ENCODE peak calls at places on chromosomes 7 and 10, in nine cellular contexts. One of them, this sample, is unnamed.

GRCh38 chr7:90383422-90383821 is 19.8 kb upstream of the CLDN12 start:
- DNase-seq in right atrium auricular region: no peak
- DNase-seq in tibial artery: no peak
- DNase-seq in body of pancreas: no peak
- DNase-seq in psoas muscle: no peak
- DNase-seq in fibroblast of lung: peak; percentile 25
- DNase-seq in CD4-positive, CD25-positive, alpha-beta regulatory T cell: no peak
- DNase-seq in neuronal stem cell: no peak
- DNase-seq in Peyer's patch: no peak
- DNase-seq in this sample: no peak

GRCh38 chr7:50449881-50450690 is at the start of gene FIGNL1:
- DNase-seq in right atrium auricular region: no peak
- DNase-seq in tibial artery: peak; percentile 49
- DNase-seq in body of pancreas: peak; percentile 81
- DNase-seq in psoas muscle: peak; percentile 80
- DNase-seq in fibroblast of lung: peak; percentile 73
- DNase-seq in CD4-positive, CD25-positive, alpha-beta regulatory T cell: peak; percentile 83
- DNase-seq in neuronal stem cell: peak; percentile 37
- DNase-seq in Peyer's patch: peak; percentile 88
- DNase-seq in this sample: peak; percentile 90

GRCh38 chr10:106636781-106637491 is 527.6 kb downstream of the SORCS1 start:
- DNase-seq in right atrium auricular region: no peak
- DNase-seq in tibial artery: no peak
- DNase-seq in body of pancreas: no peak
- DNase-seq in psoas muscle: no peak
- DNase-seq in fibroblast of lung: no peak
- DNase-seq in CD4-positive, CD25-positive, alpha-beta regulatory T cell: no peak
- DNase-seq in neuronal stem cell: no peak
- DNase-seq in Peyer's patch: no peak
- DNase-seq in this sample: no peak

GRCh38 chr7:482521-483083 is 37.0 kb downstream of the PDGFA start:
- DNase-seq in right atrium auricular region: no peak
- DNase-seq in tibial artery: no peak
- DNase-seq in body of pancreas: no peak
- DNase-seq in psoas muscle: no peak
- DNase-seq in fibroblast of lung: no peak
- DNase-seq in CD4-positive, CD25-positive, alpha-beta regulatory T cell: no peak
- DNase-seq in neuronal stem cell: no peak
- DNase-seq in Peyer's patch: no peak
- DNase-seq in this sample: no peak

GRCh38 chr10:21517983-21518628 is 7.4 kb downstream of the SKIDA1 start:
- DNase-seq in right atrium auricular region: no peak
- DNase-seq in tibial artery: no peak
- DNase-seq in body of pancreas: no peak
- DNase-seq in psoas muscle: no peak
- DNase-seq in fibroblast of lung: peak; percentile 91
- DNase-seq in CD4-positive, CD25-positive, alpha-beta regulatory T cell: peak; percentile 37
- DNase-seq in neuronal stem cell: no peak
- DNase-seq in Peyer's patch: no peak
- DNase-seq in this sample: no peak

GRCh38 chr10:115043719-115044118 is 49.4 kb upstream of the ATRNL1 start:
- DNase-seq in right atrium auricular region: no peak
- DNase-seq in tibial artery: no peak
- DNase-seq in body of pancreas: no peak
- DNase-seq in psoas muscle: no peak
- DNase-seq in fibroblast of lung: no peak
- DNase-seq in CD4-positive, CD25-positive, alpha-beta regulatory T cell: no peak
- DNase-seq in neuronal stem cell: no peak
- DNase-seq in Peyer's patch: no peak
- DNase-seq in this sample: no peak

GRCh38 chr10:122164815-122165491 is 106.1 kb upstream of the BTBD16 start:
- DNase-seq in right atrium auricular region: no peak
- DNase-seq in tibial artery: no peak
- DNase-seq in body of pancreas: peak; percentile 41
- DNase-seq in psoas muscle: no peak
- DNase-seq in fibroblast of lung: no peak
- DNase-seq in CD4-positive, CD25-positive, alpha-beta regulatory T cell: no peak
- DNase-seq in neuronal stem cell: no peak
- DNase-seq in Peyer's patch: no peak
- DNase-seq in this sample: no peak

GRCh38 chr10:125756853-125757487 is 18.7 kb downstream of the MMP21 start:
- DNase-seq in right atrium auricular region: no peak
- DNase-seq in tibial artery: no peak
- DNase-seq in body of pancreas: no peak
- DNase-seq in psoas muscle: no peak
- DNase-seq in fibroblast of lung: no peak
- DNase-seq in CD4-positive, CD25-positive, alpha-beta regulatory T cell: no peak
- DNase-seq in neuronal stem cell: no peak
- DNase-seq in Peyer's patch: no peak
- DNase-seq in this sample: no peak

GRCh38 chr7:28192786-28193581 is 12.4 kb upstream of the JAZF1 start:
- DNase-seq in right atrium auricular region: no peak
- DNase-seq in tibial artery: no peak
- DNase-seq in body of pancreas: no peak
- DNase-seq in psoas muscle: no peak
- DNase-seq in fibroblast of lung: no peak
- DNase-seq in CD4-positive, CD25-positive, alpha-beta regulatory T cell: no peak
- DNase-seq in neuronal stem cell: no peak
- DNase-seq in Peyer's patch: no peak
- DNase-seq in this sample: no peak

GRCh38 chr10:86599729-86600128 is 54.6 kb upstream of the OPN4 start:
- DNase-seq in right atrium auricular region: peak; percentile 26
- DNase-seq in tibial artery: no peak
- DNase-seq in body of pancreas: no peak
- DNase-seq in psoas muscle: no peak
- DNase-seq in fibroblast of lung: no peak
- DNase-seq in CD4-positive, CD25-positive, alpha-beta regulatory T cell: no peak
- DNase-seq in neuronal stem cell: no peak
- DNase-seq in Peyer's patch: peak; percentile 48
- DNase-seq in this sample: no peak

GRCh38 chr7:2626498-2627117 is 5.2 kb upstream of the TTYH3 start:
- DNase-seq in right atrium auricular region: no peak
- DNase-seq in tibial artery: no peak
- DNase-seq in body of pancreas: no peak
- DNase-seq in psoas muscle: no peak
- DNase-seq in fibroblast of lung: peak; percentile 56
- DNase-seq in CD4-positive, CD25-positive, alpha-beta regulatory T cell: no peak
- DNase-seq in neuronal stem cell: no peak
- DNase-seq in Peyer's patch: no peak
- DNase-seq in this sample: no peak

GRCh38 chr10:49379596-49380410 is 16.1 kb downstream of the DRGX start:
- DNase-seq in right atrium auricular region: no peak
- DNase-seq in tibial artery: no peak
- DNase-seq in body of pancreas: no peak
- DNase-seq in psoas muscle: no peak
- DNase-seq in fibroblast of lung: no peak
- DNase-seq in CD4-positive, CD25-positive, alpha-beta regulatory T cell: no peak
- DNase-seq in neuronal stem cell: no peak
- DNase-seq in Peyer's patch: no peak
- DNase-seq in this sample: no peak

GRCh38 chr10:480928-481551 is 208.4 kb downstream of the DIP2C start:
- DNase-seq in right atrium auricular region: peak; percentile 58
- DNase-seq in tibial artery: no peak
- DNase-seq in body of pancreas: peak; percentile 64
- DNase-seq in psoas muscle: no peak
- DNase-seq in fibroblast of lung: peak; percentile 51
- DNase-seq in CD4-positive, CD25-positive, alpha-beta regulatory T cell: no peak
- DNase-seq in neuronal stem cell: no peak
- DNase-seq in Peyer's patch: peak; percentile 45
- DNase-seq in this sample: no peak

GRCh38 chr7:134448359-134449229 is 10.3 kb downstream of the AKR1B1 start:
- DNase-seq in right atrium auricular region: peak; percentile 43
- DNase-seq in tibial artery: no peak
- DNase-seq in body of pancreas: no peak
- DNase-seq in psoas muscle: no peak
- DNase-seq in fibroblast of lung: peak; percentile 82
- DNase-seq in CD4-positive, CD25-positive, alpha-beta regulatory T cell: no peak
- DNase-seq in neuronal stem cell: no peak
- DNase-seq in Peyer's patch: no peak
- DNase-seq in this sample: no peak

GRCh38 chr7:44581426-44581906 is 565 bp downstream of the TMED4 start:
- DNase-seq in right atrium auricular region: no peak
- DNase-seq in tibial artery: no peak
- DNase-seq in body of pancreas: peak; percentile 36
- DNase-seq in psoas muscle: no peak
- DNase-seq in fibroblast of lung: peak; percentile 18
- DNase-seq in CD4-positive, CD25-positive, alpha-beta regulatory T cell: peak; percentile 57
- DNase-seq in neuronal stem cell: no peak
- DNase-seq in Peyer's patch: peak; percentile 69
- DNase-seq in this sample: peak; percentile 61

GRCh38 chr7:105019269-105019668 is 5.3 kb downstream of the KMT2E start:
- DNase-seq in right atrium auricular region: no peak
- DNase-seq in tibial artery: no peak
- DNase-seq in body of pancreas: no peak
- DNase-seq in psoas muscle: no peak
- DNase-seq in fibroblast of lung: no peak
- DNase-seq in CD4-positive, CD25-positive, alpha-beta regulatory T cell: no peak
- DNase-seq in neuronal stem cell: no peak
- DNase-seq in Peyer's patch: no peak
- DNase-seq in this sample: no peak

GRCh38 chr7:105016083-105017075 is 2.4 kb downstream of the KMT2E start:
- DNase-seq in right atrium auricular region: no peak
- DNase-seq in tibial artery: no peak
- DNase-seq in body of pancreas: no peak
- DNase-seq in psoas muscle: no peak
- DNase-seq in fibroblast of lung: no peak
- DNase-seq in CD4-positive, CD25-positive, alpha-beta regulatory T cell: no peak
- DNase-seq in neuronal stem cell: no peak
- DNase-seq in Peyer's patch: no peak
- DNase-seq in this sample: no peak

GRCh38 chr7:105015631-105015965 is 1.6 kb downstream of the KMT2E start:
- DNase-seq in right atrium auricular region: no peak
- DNase-seq in tibial artery: no peak
- DNase-seq in body of pancreas: no peak
- DNase-seq in psoas muscle: no peak
- DNase-seq in fibroblast of lung: peak; percentile 53
- DNase-seq in CD4-positive, CD25-positive, alpha-beta regulatory T cell: peak; percentile 52
- DNase-seq in neuronal stem cell: no peak
- DNase-seq in Peyer's patch: peak; percentile 72
- DNase-seq in this sample: no peak

GRCh38 chr7:105014725-105015630 is 973 bp downstream of the KMT2E start:
- DNase-seq in right atrium auricular region: no peak
- DNase-seq in tibial artery: peak; percentile 74
- DNase-seq in body of pancreas: peak; percentile 51
- DNase-seq in psoas muscle: no peak
- DNase-seq in fibroblast of lung: peak; percentile 51
- DNase-seq in CD4-positive, CD25-positive, alpha-beta regulatory T cell: peak; percentile 63
- DNase-seq in neuronal stem cell: peak; percentile 51
- DNase-seq in Peyer's patch: peak; percentile 83
- DNase-seq in this sample: peak; percentile 46

DNA sequence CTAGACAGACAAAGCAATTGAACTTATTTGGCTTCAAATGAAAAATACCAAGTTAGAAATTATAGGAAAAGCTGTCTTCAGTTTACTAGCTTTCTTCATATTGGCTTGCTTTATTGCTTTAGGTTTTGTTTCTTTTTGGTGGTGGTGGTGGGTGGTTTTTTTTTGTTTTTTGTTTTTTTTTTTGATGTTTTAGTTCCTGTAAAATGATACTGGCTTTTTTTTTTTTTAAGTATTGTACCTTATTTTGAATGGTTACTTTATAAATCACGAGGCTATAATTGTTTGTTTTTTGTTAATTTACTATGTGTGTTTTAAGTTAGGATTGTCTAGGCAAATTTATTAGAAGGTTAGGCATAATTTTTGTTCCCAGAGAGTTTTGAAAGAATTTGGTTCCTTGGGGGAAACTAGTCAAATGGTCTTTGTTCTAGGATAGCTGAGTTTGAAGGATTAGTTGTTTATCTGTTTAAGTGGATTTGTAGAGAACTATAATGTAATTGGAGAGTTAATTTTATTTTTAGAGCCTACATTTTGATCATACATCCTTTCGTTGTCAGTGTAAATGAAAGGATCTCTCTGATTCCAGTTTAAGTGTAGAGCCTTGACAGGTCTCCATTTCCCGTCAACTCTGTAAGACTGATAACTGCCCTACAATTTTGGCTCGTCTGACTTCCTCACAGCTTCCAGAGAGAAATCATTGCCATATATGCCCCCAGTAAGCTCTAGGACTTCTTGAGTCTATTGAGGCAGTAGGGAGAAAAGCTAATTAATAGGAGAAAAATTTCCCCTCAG is 3.5 kb downstream of the KMT2E start:
- DNase-seq in right atrium auricular region: no peak
- DNase-seq in tibial artery: no peak
- DNase-seq in body of pancreas: no peak
- DNase-seq in psoas muscle: no peak
- DNase-seq in fibroblast of lung: no peak
- DNase-seq in CD4-positive, CD25-positive, alpha-beta regulatory T cell: no peak
- DNase-seq in neuronal stem cell: no peak
- DNase-seq in Peyer's patch: no peak
- DNase-seq in this sample: no peak
- H3K4me1 ChIP-seq in right atrium auricular region: peaks cover 62% of the 10 kb centered on the region
- H3K4me1 ChIP-seq in tibial artery: peaks cover 43% of the 10 kb centered on the region
- H3K4me1 ChIP-seq in body of pancreas: peaks cover 46% of the 10 kb centered on the region
- H3K4me1 ChIP-seq in psoas muscle: peaks cover 62% of the 10 kb centered on the region
- H3K4me1 ChIP-seq in fibroblast of lung: peaks cover 6% of the 10 kb centered on the region
- H3K4me1 ChIP-seq in CD4-positive, CD25-positive, alpha-beta regulatory T cell: peaks cover 59% of the 10 kb centered on the region
- H3K4me1 ChIP-seq in neuronal stem cell: peaks cover 2% of the 10 kb centered on the region
- H3K4me1 ChIP-seq in Peyer's patch: peaks cover 14% of the 10 kb centered on the region
- H3K4me1 ChIP-seq in this sample: peaks cover 43% of the 10 kb centered on the region

GRCh38 chr10:102776779-102777417 is 33.1 kb downstream of the WBP1L start:
- DNase-seq in right atrium auricular region: peak; percentile 96
- DNase-seq in tibial artery: peak; percentile 89
- DNase-seq in body of pancreas: peak; percentile 90
- DNase-seq in psoas muscle: peak; percentile 85
- DNase-seq in fibroblast of lung: peak; percentile 96
- DNase-seq in CD4-positive, CD25-positive, alpha-beta regulatory T cell: no peak
- DNase-seq in neuronal stem cell: peak; percentile 56
- DNase-seq in Peyer's patch: peak; percentile 71
- DNase-seq in this sample: no peak
- H3K4me1 ChIP-seq in right atrium auricular region: peaks cover 90% of the 10 kb centered on the region
- H3K4me1 ChIP-seq in tibial artery: peaks cover 98% of the 10 kb centered on the region
- H3K4me1 ChIP-seq in body of pancreas: peaks cover 64% of the 10 kb centered on the region
- H3K4me1 ChIP-seq in psoas muscle: peaks cover 77% of the 10 kb centered on the region
- H3K4me1 ChIP-seq in fibroblast of lung: peaks cover 37% of the 10 kb centered on the region
- H3K4me1 ChIP-seq in CD4-positive, CD25-positive, alpha-beta regulatory T cell: peaks cover 27% of the 10 kb centered on the region
- H3K4me1 ChIP-seq in neuronal stem cell: peaks cover 33% of the 10 kb centered on the region
- H3K4me1 ChIP-seq in Peyer's patch: peaks cover 5% of the 10 kb centered on the region
- H3K4me1 ChIP-seq in this sample: peaks cover 41% of the 10 kb centered on the region

GRCh38 chr7:77426521-77427051 is 10.4 kb upstream of the GSAP start:
- DNase-seq in right atrium auricular region: no peak
- DNase-seq in tibial artery: no peak
- DNase-seq in body of pancreas: no peak
- DNase-seq in psoas muscle: no peak
- DNase-seq in fibroblast of lung: peak; percentile 50
- DNase-seq in CD4-positive, CD25-positive, alpha-beta regulatory T cell: no peak
- DNase-seq in neuronal stem cell: peak; percentile 37
- DNase-seq in Peyer's patch: no peak
- DNase-seq in this sample: no peak
- H3K4me1 ChIP-seq in right atrium auricular region: peaks cover 29% of the 10 kb centered on the region
- H3K4me1 ChIP-seq in tibial artery: no peaks in the 10 kb centered on the region
- H3K4me1 ChIP-seq in body of pancreas: no peaks in the 10 kb centered on the region
- H3K4me1 ChIP-seq in psoas muscle: no peaks in the 10 kb centered on the region
- H3K4me1 ChIP-seq in fibroblast of lung: peaks cover 10% of the 10 kb centered on the region
- H3K4me1 ChIP-seq in CD4-positive, CD25-positive, alpha-beta regulatory T cell: peaks cover 11% of the 10 kb centered on the region
- H3K4me1 ChIP-seq in neuronal stem cell: peaks cover 24% of the 10 kb centered on the region
- H3K4me1 ChIP-seq in Peyer's patch: no peaks in the 10 kb centered on the region
- H3K4me1 ChIP-seq in this sample: peaks cover 17% of the 10 kb centered on the region

GRCh38 chr10:63266337-63267327 is 133.5 kb downstream of the NRBF2 start:
- DNase-seq in right atrium auricular region: no peak
- DNase-seq in tibial artery: no peak
- DNase-seq in body of pancreas: no peak
- DNase-seq in psoas muscle: no peak
- DNase-seq in fibroblast of lung: peak; percentile 30
- DNase-seq in CD4-positive, CD25-positive, alpha-beta regulatory T cell: no peak
- DNase-seq in neuronal stem cell: no peak
- DNase-seq in Peyer's patch: no peak
- DNase-seq in this sample: no peak
- H3K4me1 ChIP-seq in right atrium auricular region: peaks cover 37% of the 10 kb centered on the region
- H3K4me1 ChIP-seq in tibial artery: peaks cover 38% of the 10 kb centered on the region
- H3K4me1 ChIP-seq in body of pancreas: peaks cover 17% of the 10 kb centered on the region
- H3K4me1 ChIP-seq in psoas muscle: peaks cover 31% of the 10 kb centered on the region
- H3K4me1 ChIP-seq in fibroblast of lung: peaks cover 2% of the 10 kb centered on the region
- H3K4me1 ChIP-seq in CD4-positive, CD25-positive, alpha-beta regulatory T cell: peaks cover 40% of the 10 kb centered on the region
- H3K4me1 ChIP-seq in neuronal stem cell: no peaks in the 10 kb centered on the region
- H3K4me1 ChIP-seq in Peyer's patch: peaks cover 8% of the 10 kb centered on the region
- H3K4me1 ChIP-seq in this sample: peaks cover 28% of the 10 kb centered on the region

This sample was measured in CD8-positive, alpha-beta T cell.